ENCODE peak calls at places on chromosomes 2 and 18, in eight cellular contexts. Y, U, M, H, D, C, P and S are unnamed samples.

GRCh38 chr18:48034651-48035555 is 104.4 kb upstream of the SMAD2 start:
- DNase-seq in Y (no peak), H (no peak), C (no peak), M (no peak), P (no peak), U (peak; percentile 34), D (no peak), S (peak; percentile 46)

GRCh38 chr2:85999131-85999831 is 106.4 kb downstream of the POLR1A start:
- DNase-seq in M (no peak), D (no peak), U (no peak), Y (no peak), P (no peak), H (no peak), C (no peak), S (no peak)

GRCh38 chr18:7169601-7170000 is 52.0 kb upstream of the LAMA1 start:
- DNase-seq in Y (no peak), D (no peak), C (no peak), U (no peak), H (no peak), M (no peak), P (no peak), S (no peak)

GRCh38 chr2:223122706-223123265 is 70.8 kb downstream of the KCNE4 start:
- DNase-seq in C (no peak), H (no peak), D (no peak), P (no peak), Y (no peak), U (no peak), M (no peak), S (no peak)

GRCh38 chr2:102520009-102520408 is 47.0 kb downstream of the SLC9A4 start:
- DNase-seq in H (peak; percentile 10), C (no peak), U (peak; percentile 37), Y (peak; percentile 47), P (no peak), M (no peak), D (no peak), S (no peak)

GRCh38 chr2:103437161-103437560 is 675.3 kb downstream of the TMEM182 start:
- DNase-seq in Y (no peak), U (no peak), M (no peak), H (no peak), P (no peak), C (no peak), D (no peak), S (no peak)

GRCh38 chr18:3710712-3711269 is 260.8 kb downstream of the TGIF1 start:
- DNase-seq in P (no peak), U (peak; percentile 74), H (no peak), D (peak; percentile 72), Y (peak; percentile 81), C (peak; percentile 56), M (no peak), S (no peak)

GRCh38 chr2:239724851-239725550 is 300.1 kb downstream of the NDUFA10 start:
- DNase-seq in C (no peak), H (no peak), P (no peak), Y (peak; percentile 22), D (peak; percentile 9), M (no peak), U (no peak), S (peak; percentile 23)

GRCh38 chr2:158042245-158042644 is 59.4 kb upstream of the UPP2 start:
- DNase-seq in H (peak; percentile 82), D (no peak), U (no peak), M (no peak), C (no peak), Y (no peak), P (no peak), S (no peak)

GRCh38 chr2:32135409-32135808 is 30.3 kb upstream of the SLC30A6 start:
- DNase-seq in C (peak; percentile 34), H (no peak), D (no peak), M (peak; percentile 37), Y (no peak), U (no peak), P (no peak), S (no peak)

GRCh38 chr18:48612917-48613316 is 74.1 kb downstream of the CTIF start:
- DNase-seq in P (no peak), Y (no peak), D (no peak), M (no peak), H (peak; percentile 35), C (no peak), U (no peak), S (no peak)

GRCh38 chr2:6930913-6931312 is 13.7 kb downstream of the RNF144A start:
- DNase-seq in M (no peak), H (no peak), U (no peak), D (no peak), P (no peak), Y (no peak), C (no peak), S (no peak)

GRCh38 chr2:212644195-212644837 is 105.7 kb upstream of the ERBB4 start:
- DNase-seq in H (no peak), M (no peak), D (no peak), U (no peak), Y (no peak), C (no peak), P (no peak), S (no peak)

GRCh38 chr2:138871312-138871711 is 91.1 kb upstream of the NXPH2 start:
- DNase-seq in U (no peak), H (no peak), C (no peak), D (no peak), M (no peak), Y (no peak), P (no peak), S (no peak)

GRCh38 chr2:232518844-232519243 is 1.3 kb upstream of the PRSS56 start:
- DNase-seq in D (no peak), C (no peak), M (no peak), H (no peak), Y (no peak), P (no peak), U (no peak), S (no peak)

GRCh38 chr2:173963323-173963816 is 1.8 kb downstream of the SP3 start:
- DNase-seq in H (no peak), D (no peak), U (peak; percentile 64), M (no peak), Y (no peak), C (no peak), P (no peak), S (no peak)

GRCh38 chr2:218883491-218884490 is 3.1 kb downstream of the WNT10A start:
- DNase-seq in D (no peak), Y (no peak), H (no peak), C (no peak), U (peak; percentile 25), M (no peak), P (no peak), S (no peak)

GRCh38 chr18:79203017-79203605 is 133.9 kb downstream of the ATP9B start:
- DNase-seq in C (no peak), M (no peak), H (no peak), Y (no peak), P (no peak), U (no peak), D (no peak), S (no peak)

GRCh38 chr2:233037078-233037477 is 4.6 kb downstream of the NEU2 start:
- DNase-seq in D (no peak), M (no peak), U (no peak), H (no peak), Y (no peak), P (no peak), C (no peak), S (no peak)

GRCh38 chr2:41496908-41497307 is 550.9 kb upstream of the PKDCC start:
- DNase-seq in H (no peak), Y (no peak), M (no peak), C (no peak), D (no peak), P (no peak), U (no peak), S (no peak)
- H3K9me3 ChIP-seq in H (peaks cover 48% of the 10 kb centered on the region), Y (peaks cover 33% of the 10 kb centered on the region), M (peaks cover 24% of the 10 kb centered on the region), C (no peaks in the 10 kb centered on the region), D (peaks cover 40% of the 10 kb centered on the region), P (peaks cover 56% of the 10 kb centered on the region), U (no peaks in the 10 kb centered on the region), S (peaks cover 7% of the 10 kb centered on the region)

DNA sequence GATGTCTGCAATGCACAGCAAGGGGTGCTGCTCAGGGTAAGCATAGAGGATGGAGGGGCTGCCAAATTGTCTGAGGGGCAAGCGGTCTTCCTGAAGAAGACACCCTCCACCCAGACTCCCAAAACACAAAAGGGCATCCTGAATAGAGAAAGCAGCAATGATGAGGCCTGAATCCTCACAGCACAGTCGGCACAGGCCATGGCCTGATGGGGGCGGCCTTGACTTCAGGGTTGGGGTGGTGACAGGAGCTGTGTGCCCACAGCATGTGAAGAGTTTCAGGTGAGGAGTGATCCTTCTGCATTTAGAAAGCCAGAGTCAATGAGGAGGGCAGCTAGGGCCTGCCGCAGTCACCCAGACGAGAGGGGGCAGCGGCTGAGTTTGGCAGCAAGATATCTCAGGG is 159.4 kb downstream of the GALNT14 start:
- DNase-seq in H (peak; percentile 33), Y (no peak), D (no peak), U (no peak), M (no peak), C (no peak), P (no peak), S (no peak)
- TF ChIP-seq CTCF in H (peak; percentile 70), Y (no peak), D (no peak), U (no peak), M (no peak), C (no peak), P (no peak), S (no peak)

GRCh38 chr2:220781622-220782241 is 790.4 kb downstream of the EPHA4 start:
- DNase-seq in H (no peak), U (no peak), D (no peak), M (peak; percentile 72), Y (no peak), C (no peak), P (no peak), S (no peak)

GRCh38 chr2:220779918-220780317 is 792.2 kb downstream of the EPHA4 start:
- DNase-seq in U (no peak), M (peak; percentile 74), D (no peak), Y (no peak), C (no peak), P (no peak), H (no peak), S (no peak)

GRCh38 chr2:220785181-220785580 is 786.9 kb downstream of the EPHA4 start:
- DNase-seq in M (no peak), C (no peak), U (no peak), P (no peak), D (no peak), Y (no peak), H (no peak), S (no peak)

GRCh38 chr2:220783651-220784050 is 788.5 kb downstream of the EPHA4 start:
- DNase-seq in H (no peak), D (no peak), C (no peak), M (no peak), P (no peak), Y (no peak), U (no peak), S (no peak)

DNA sequence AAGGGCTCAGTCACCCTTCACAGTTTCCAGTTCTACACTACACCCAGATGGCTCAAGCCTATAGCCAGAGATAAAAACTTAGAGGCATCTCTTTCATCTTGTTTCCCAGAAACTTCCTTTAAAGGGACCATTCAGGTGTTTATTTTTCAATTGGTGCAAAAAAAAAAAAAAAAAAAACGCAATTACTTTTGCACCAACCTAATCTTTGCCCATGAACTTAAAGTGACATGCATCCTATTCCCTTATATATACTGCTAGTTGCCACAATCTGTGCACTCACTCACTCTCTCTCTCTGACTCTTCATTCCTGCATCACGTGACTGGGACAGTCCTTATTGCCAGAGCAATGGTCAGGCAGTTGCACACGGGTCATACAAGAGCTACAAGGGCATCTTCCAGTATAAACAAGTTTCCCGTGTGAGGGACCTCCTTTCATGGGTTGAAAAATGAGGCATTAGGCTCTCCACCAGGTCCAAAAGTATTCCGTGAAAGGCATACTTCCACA is 789.4 kb downstream of the EPHA4 start:
- DNase-seq in D (no peak), H (no peak), C (no peak), U (no peak), Y (no peak), P (no peak), M (no peak), S (no peak)
- H3K9me3 ChIP-seq in D (no peaks in the 10 kb centered on the region), H (no peaks in the 10 kb centered on the region), C (no peaks in the 10 kb centered on the region), U (no peaks in the 10 kb centered on the region), Y (no peaks in the 10 kb centered on the region), P (no peaks in the 10 kb centered on the region), M (no peaks in the 10 kb centered on the region), S (no peaks in the 10 kb centered on the region)

GRCh38 chr2:47006374-47007220 is 91.0 kb upstream of the MCFD2 start:
- DNase-seq in M (no peak), C (no peak), H (no peak), U (no peak), P (no peak), D (no peak), Y (no peak), S (no peak)
- TF ChIP-seq CTCF in M (no peak), C (no peak), H (peak; percentile 37), U (no peak), P (no peak), D (no peak), Y (no peak), S (no peak)